ENCODE peak calls at places on chromosomes 13 and 19, in four cellular contexts. One of them, this sample, is unnamed.

GRCh38 chr19:12880551-12881171 is 588 bp downstream of the DNASE2 start:
- DNase-seq in K562: no peak
- DNase-seq in neural progenitor cell: peak
- DNase-seq in cardiac muscle cell: peak
- DNase-seq in this sample: peak

GRCh38 chr19:45577111-45577905 is 7.3 kb downstream of the OPA3 start:
- DNase-seq in K562: no peak
- DNase-seq in neural progenitor cell: no peak
- DNase-seq in cardiac muscle cell: no peak
- DNase-seq in this sample: no peak

GRCh38 chr13:29840585-29840984 is 9.8 kb downstream of the UBL3 start:
- DNase-seq in K562: no peak
- DNase-seq in neural progenitor cell: no peak
- DNase-seq in cardiac muscle cell: no peak
- DNase-seq in this sample: no peak

GRCh38 chr13:99949657-99950413 is 21.7 kb downstream of the ZIC5 start:
- DNase-seq in K562: no peak
- DNase-seq in neural progenitor cell: no peak
- DNase-seq in cardiac muscle cell: no peak
- DNase-seq in this sample: peak

GRCh38 chr19:6501740-6502648 is at the start of gene TUBB4A:
- DNase-seq in K562: peak
- DNase-seq in neural progenitor cell: peak
- DNase-seq in cardiac muscle cell: peak
- DNase-seq in this sample: peak

GRCh38 chr13:50494110-50494509 is 349.4 kb downstream of the DLEU7 start:
- DNase-seq in K562: no peak
- DNase-seq in neural progenitor cell: no peak
- DNase-seq in cardiac muscle cell: no peak
- DNase-seq in this sample: no peak

GRCh38 chr19:4391701-4392543 is 8.4 kb downstream of the SH3GL1 start:
- DNase-seq in K562: no peak
- DNase-seq in neural progenitor cell: no peak
- DNase-seq in cardiac muscle cell: no peak
- DNase-seq in this sample: no peak

GRCh38 chr19:19026299-19026971 is 6.9 kb downstream of the SUGP2 start:
- DNase-seq in K562: no peak
- DNase-seq in neural progenitor cell: peak
- DNase-seq in cardiac muscle cell: peak
- DNase-seq in this sample: no peak

GRCh38 chr19:52941941-52942370 is 18.7 kb upstream of the ZNF888 start:
- DNase-seq in K562: peak
- DNase-seq in neural progenitor cell: peak
- DNase-seq in cardiac muscle cell: peak
- DNase-seq in this sample: peak

GRCh38 chr19:46069841-46070341 is 29.1 kb upstream of the IGFL4 start:
- DNase-seq in K562: no peak
- DNase-seq in neural progenitor cell: no peak
- DNase-seq in cardiac muscle cell: no peak
- DNase-seq in this sample: no peak

GRCh38 chr13:110819203-110820014 is 95.5 kb downstream of the ANKRD10 start:
- DNase-seq in K562: peak
- DNase-seq in neural progenitor cell: peak
- DNase-seq in cardiac muscle cell: peak
- DNase-seq in this sample: peak

GRCh38 chr13:110907951-110908898 is 6.6 kb downstream of the ANKRD10 start:
- DNase-seq in K562: no peak
- DNase-seq in neural progenitor cell: no peak
- DNase-seq in cardiac muscle cell: no peak
- DNase-seq in this sample: no peak

GRCh38 chr13:95833713-95834112 is 156.8 kb downstream of the DNAJC3 start:
- DNase-seq in K562: peak
- DNase-seq in neural progenitor cell: no peak
- DNase-seq in cardiac muscle cell: no peak
- DNase-seq in this sample: no peak

GRCh38 chr19:2524840-2525723 is 49.2 kb downstream of the GADD45B start:
- DNase-seq in K562: no peak
- DNase-seq in neural progenitor cell: no peak
- DNase-seq in cardiac muscle cell: no peak
- DNase-seq in this sample: no peak

GRCh38 chr13:39607876-39608275 is 4.9 kb upstream of the LHFPL6 start:
- DNase-seq in K562: no peak
- DNase-seq in neural progenitor cell: no peak
- DNase-seq in cardiac muscle cell: no peak
- DNase-seq in this sample: no peak

GRCh38 chr13:45295536-45295935 is 45.4 kb downstream of the TPT1 start:
- DNase-seq in K562: no peak
- DNase-seq in neural progenitor cell: no peak
- DNase-seq in cardiac muscle cell: no peak
- DNase-seq in this sample: no peak

GRCh38 chr13:30796833-30797601 is 61.7 kb downstream of the ALOX5AP start:
- DNase-seq in K562: no peak
- DNase-seq in neural progenitor cell: no peak
- DNase-seq in cardiac muscle cell: no peak
- DNase-seq in this sample: no peak

GRCh38 chr19:18297308-18297707 is 15.9 kb upstream of the JUND start:
- DNase-seq in K562: no peak
- DNase-seq in neural progenitor cell: no peak
- DNase-seq in cardiac muscle cell: no peak
- DNase-seq in this sample: no peak

GRCh38 chr19:39475748-39476147 is 4.9 kb upstream of the TIMM50 start:
- DNase-seq in K562: no peak
- DNase-seq in neural progenitor cell: no peak
- DNase-seq in cardiac muscle cell: no peak
- DNase-seq in this sample: no peak

GRCh38 chr13:40786568-40786996 is 2.8 kb upstream of the SLC25A15 start:
- DNase-seq in K562: no peak
- DNase-seq in neural progenitor cell: no peak
- DNase-seq in cardiac muscle cell: no peak
- DNase-seq in this sample: no peak

GRCh38 chr19:12858041-12858928 is 20.0 kb downstream of the MAST1 start:
- DNase-seq in K562: no peak
- DNase-seq in neural progenitor cell: no peak
- DNase-seq in cardiac muscle cell: no peak
- DNase-seq in this sample: no peak

GRCh38 chr13:30780338-30780981 is 45.1 kb downstream of the ALOX5AP start:
- DNase-seq in K562: no peak
- DNase-seq in neural progenitor cell: no peak
- DNase-seq in cardiac muscle cell: no peak
- DNase-seq in this sample: no peak

DNA sequence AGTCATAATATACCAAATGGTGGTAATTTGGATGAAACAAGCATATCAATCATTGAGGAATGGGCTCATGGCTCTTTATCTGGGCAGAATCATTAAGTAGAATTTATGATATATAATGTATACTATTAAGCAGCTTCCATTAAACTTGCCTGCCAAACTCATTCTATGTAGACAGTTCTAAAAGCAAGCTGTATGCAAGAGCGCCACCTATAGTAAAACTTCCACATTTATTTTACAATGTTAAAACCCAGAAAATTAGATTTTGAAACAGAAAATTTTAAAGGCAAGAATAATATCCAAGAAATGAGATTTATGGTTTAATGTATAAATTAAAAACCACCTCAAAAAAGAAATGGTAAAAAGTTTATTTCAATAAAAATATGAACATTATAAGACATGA is 161.5 kb downstream of the MZT1 start:
- DNase-seq in K562: no peak
- DNase-seq in neural progenitor cell: peak
- DNase-seq in cardiac muscle cell: peak
- DNase-seq in this sample: peak
- TF ChIP-seq CTCF in K562: peak
- TF ChIP-seq CTCF in neural progenitor cell: peak
- TF ChIP-seq CTCF in cardiac muscle cell: peak
- TF ChIP-seq CTCF in this sample: peak

GRCh38 chr13:25059943-25060342 is 36.0 kb upstream of the PABPC3 start:
- DNase-seq in K562: no peak
- DNase-seq in neural progenitor cell: no peak
- DNase-seq in cardiac muscle cell: no peak
- DNase-seq in this sample: no peak

GRCh38 chr13:25065974-25066770 is 29.8 kb upstream of the PABPC3 start:
- DNase-seq in K562: no peak
- DNase-seq in neural progenitor cell: no peak
- DNase-seq in cardiac muscle cell: no peak
- DNase-seq in this sample: no peak

GRCh38 chr13:25064396-25064795 is 31.5 kb upstream of the PABPC3 start:
- DNase-seq in K562: no peak
- DNase-seq in neural progenitor cell: no peak
- DNase-seq in cardiac muscle cell: no peak
- DNase-seq in this sample: no peak

GRCh38 chr13:25059166-25059565 is 36.8 kb upstream of the PABPC3 start:
- DNase-seq in K562: no peak
- DNase-seq in neural progenitor cell: no peak
- DNase-seq in cardiac muscle cell: no peak
- DNase-seq in this sample: no peak

GRCh38 chr13:25062479-25062878 is 33.5 kb upstream of the PABPC3 start:
- DNase-seq in K562: no peak
- DNase-seq in neural progenitor cell: no peak
- DNase-seq in cardiac muscle cell: no peak
- DNase-seq in this sample: no peak
- TF ChIP-seq CTCF in K562: peak
- TF ChIP-seq CTCF in neural progenitor cell: no peak
- TF ChIP-seq CTCF in cardiac muscle cell: no peak
- TF ChIP-seq CTCF in this sample: no peak

DNA sequence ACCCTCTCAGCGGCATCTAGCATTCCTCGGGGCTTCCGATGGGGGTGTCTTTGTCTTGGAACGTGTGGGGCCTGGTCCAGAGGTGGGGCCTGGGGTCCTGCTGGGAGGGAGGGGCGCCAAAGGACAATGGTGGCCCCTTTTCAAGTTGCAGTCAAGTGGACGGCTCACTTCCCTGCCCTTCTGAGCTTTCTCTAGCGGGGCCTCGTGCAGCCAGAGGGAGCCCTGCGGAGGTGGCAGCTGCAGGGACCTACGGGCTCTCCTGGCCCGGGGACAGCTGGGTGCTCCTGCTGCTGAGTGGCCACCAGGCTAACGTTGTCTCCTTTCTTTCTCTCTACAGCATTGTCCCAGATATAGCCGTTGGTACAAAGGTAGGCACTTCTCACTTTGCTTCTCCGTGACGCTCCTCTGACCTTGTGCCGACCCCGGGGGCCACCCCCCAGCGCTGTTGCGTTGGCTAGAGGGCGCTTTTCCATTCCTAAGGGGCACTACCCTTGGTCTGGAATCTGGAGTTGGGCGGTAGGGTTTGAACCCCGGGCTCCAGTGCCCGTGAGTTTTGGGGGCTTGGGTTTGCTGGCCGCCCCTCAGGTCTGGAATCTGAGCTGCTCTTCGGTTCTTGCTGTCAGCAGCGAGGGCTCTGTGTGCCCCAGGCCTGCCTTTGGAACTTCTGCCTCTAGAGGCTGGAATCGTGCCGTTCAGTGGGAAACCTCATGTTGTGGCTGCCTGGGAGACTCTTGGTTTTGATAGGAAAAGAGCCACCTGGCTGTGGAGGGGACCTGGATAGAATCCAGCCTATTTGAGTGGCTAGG is 2.0 kb downstream of the PTBP1 start:
- DNase-seq in K562: peak
- DNase-seq in neural progenitor cell: peak
- DNase-seq in cardiac muscle cell: peak
- DNase-seq in this sample: peak
- TF ChIP-seq CTCF in K562: no peak
- TF ChIP-seq CTCF in neural progenitor cell: no peak
- TF ChIP-seq CTCF in cardiac muscle cell: peak
- TF ChIP-seq CTCF in this sample: no peak

DNA sequence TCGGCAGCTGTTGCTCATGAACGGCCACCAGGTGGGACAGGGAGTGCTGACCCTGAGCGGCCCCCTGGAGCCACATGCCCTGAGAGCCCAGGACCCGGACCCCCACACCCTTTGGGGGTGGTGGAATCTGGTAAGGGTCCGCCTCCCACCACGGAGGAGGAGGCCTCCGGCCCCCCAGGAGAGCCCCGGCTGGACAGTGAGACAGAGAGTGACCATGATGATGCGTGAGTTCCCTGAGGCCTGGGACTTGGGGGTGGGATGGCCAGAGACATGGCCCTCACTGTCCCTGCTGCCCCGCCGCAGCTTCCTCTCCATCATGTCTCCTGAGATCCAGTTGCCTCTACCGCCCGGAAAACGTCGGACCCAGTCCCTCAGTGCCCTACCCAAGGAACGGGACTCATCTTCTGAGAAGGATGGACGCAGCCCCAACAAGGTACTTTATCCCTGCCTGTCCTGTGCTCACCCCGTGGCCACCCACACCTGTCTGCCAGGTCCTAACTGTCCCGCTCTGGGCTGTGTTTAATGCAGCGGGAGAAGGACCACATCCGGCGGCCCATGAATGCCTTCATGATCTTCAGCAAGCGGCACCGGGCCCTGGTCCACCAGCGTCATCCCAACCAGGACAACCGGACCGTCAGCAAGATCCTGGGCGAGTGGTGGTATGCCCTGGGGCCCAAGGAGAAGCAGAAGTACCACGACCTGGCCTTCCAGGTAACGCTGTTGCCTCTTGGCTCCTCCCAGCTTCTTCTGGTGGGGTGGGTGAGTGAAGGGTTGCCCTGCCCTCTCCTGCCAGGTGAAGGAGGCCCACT is 14.7 kb upstream of the PRR19 start:
- DNase-seq in K562: no peak
- DNase-seq in neural progenitor cell: no peak
- DNase-seq in cardiac muscle cell: no peak
- DNase-seq in this sample: no peak
- TF ChIP-seq CTCF in K562: no peak
- TF ChIP-seq CTCF in neural progenitor cell: no peak
- TF ChIP-seq CTCF in cardiac muscle cell: no peak
- TF ChIP-seq CTCF in this sample: no peak

GRCh38 chr19:8826371-8826770 is 5.7 kb downstream of the ZNF558 start:
- DNase-seq in K562: no peak
- DNase-seq in neural progenitor cell: no peak
- DNase-seq in cardiac muscle cell: no peak
- DNase-seq in this sample: no peak
- TF ChIP-seq CTCF in K562: no peak
- TF ChIP-seq CTCF in neural progenitor cell: no peak
- TF ChIP-seq CTCF in cardiac muscle cell: no peak
- TF ChIP-seq CTCF in this sample: no peak

GRCh38 chr19:50008532-50008931 is 16.6 kb downstream of the VRK3 start:
- DNase-seq in K562: no peak
- DNase-seq in neural progenitor cell: peak
- DNase-seq in cardiac muscle cell: peak
- DNase-seq in this sample: peak
- TF ChIP-seq CTCF in K562: peak
- TF ChIP-seq CTCF in neural progenitor cell: peak
- TF ChIP-seq CTCF in cardiac muscle cell: peak
- TF ChIP-seq CTCF in this sample: peak